ENCODE peak calls at places on chromosome 16, in five cellular contexts. A is heart right ventricle, J is RWPE1, K is IMR-90, X is SJSA1. R is an unnamed sample.

GRCh38 chr16:16780588-16780987 is 401.6 kb downstream of the NPIPA7 start:
- DNase-seq in A (no peak), J (no peak), K (no peak), X (no peak), R (no peak)

GRCh38 chr16:2429771-2430663 is 770 bp downstream of the CCNF start:
- DNase-seq in A (no peak), J (peak; percentile 21), K (peak; percentile 19), X (peak; percentile 28), R (no peak)

GRCh38 chr16:73058221-73058615 is 10.3 kb upstream of the ZFHX3 start:
- DNase-seq in A (no peak), J (no peak), K (no peak), X (no peak), R (no peak)

GRCh38 chr16:80607204-80607603 is 66.4 kb downstream of the DYNLRB2 start:
- DNase-seq in A (no peak), J (no peak), K (no peak), X (no peak), R (no peak)

GRCh38 chr16:20676867-20677266 is 20.6 kb downstream of the ACSM1 start:
- DNase-seq in A (no peak), J (no peak), K (no peak), X (no peak), R (no peak)

GRCh38 chr16:14629612-14629918 is 495 bp downstream of the PARN start:
- DNase-seq in A (no peak), J (peak; percentile 20), K (no peak), X (no peak), R (no peak)

GRCh38 chr16:88956546-88957455 is 20.2 kb downstream of the CBFA2T3 start:
- DNase-seq in A (no peak), J (no peak), K (no peak), X (no peak), R (no peak)

GRCh38 chr16:57115504-57116182 is 23.3 kb downstream of the CPNE2 start:
- DNase-seq in A (peak; percentile 80), J (no peak), K (peak; percentile 28), X (no peak), R (no peak)

GRCh38 chr16:6977291-6977690 is 355.4 kb upstream of the RBFOX1 start:
- DNase-seq in A (no peak), J (no peak), K (no peak), X (no peak), R (no peak)

GRCh38 chr16:71540-72341 is 690 bp downstream of the RHBDF1 start:
- DNase-seq in A (peak; percentile 81), J (peak; percentile 96), K (peak; percentile 76), X (peak; percentile 79), R (peak; percentile 65)

GRCh38 chr16:72769876-72770275 is 278.1 kb downstream of the ZFHX3 start:
- DNase-seq in A (no peak), J (no peak), K (no peak), X (peak; percentile 23), R (no peak)

GRCh38 chr16:4200000-4200780 is 41.7 kb downstream of the SRL start:
- DNase-seq in A (peak; percentile 69), J (peak; percentile 69), K (peak; percentile 60), X (peak; percentile 77), R (peak; percentile 55)

GRCh38 chr16:78005881-78006280 is 16.5 kb upstream of the CLEC3A start:
- DNase-seq in A (no peak), J (no peak), K (no peak), X (no peak), R (no peak)

GRCh38 chr16:89314357-89314756 is 96.9 kb downstream of the ZNF778 start:
- DNase-seq in A (no peak), J (no peak), K (no peak), X (no peak), R (no peak)

GRCh38 chr16:16025214-16025968 is 76.0 kb downstream of the ABCC1 start:
- DNase-seq in A (peak; percentile 19), J (no peak), K (peak; percentile 97), X (peak; percentile 82), R (no peak)

GRCh38 chr16:48537909-48538745 is 71.9 kb downstream of the N4BP1 start:
- DNase-seq in A (peak; percentile 70), J (no peak), K (no peak), X (no peak), R (no peak)

GRCh38 chr16:1493746-1494094 is 560 bp downstream of the TELO2 start:
- DNase-seq in A (no peak), J (peak; percentile 13), K (no peak), X (peak; percentile 26), R (no peak)

GRCh38 chr16:22888791-22889190 is 74.8 kb downstream of the HS3ST2 start:
- DNase-seq in A (no peak), J (no peak), K (peak; percentile 3), X (no peak), R (no peak)

GRCh38 chr16:21277045-21277926 is 804 bp downstream of the CRYM start:
- DNase-seq in A (no peak), J (no peak), K (no peak), X (no peak), R (no peak)

GRCh38 chr16:88069397-88070168 is 118.3 kb downstream of the BANP start:
- DNase-seq in A (no peak), J (no peak), K (no peak), X (no peak), R (no peak)

GRCh38 chr16:50910698-50911025 is 168.8 kb downstream of the CYLD start:
- DNase-seq in A (no peak), J (no peak), K (no peak), X (no peak), R (no peak)

GRCh38 chr16:81140930-81141780 is 45.0 kb upstream of the GCSH start:
- DNase-seq in A (no peak), J (no peak), K (no peak), X (no peak), R (no peak)

GRCh38 chr16:62137991-62138390 is 101.8 kb upstream of the CDH8 start:
- DNase-seq in A (no peak), J (no peak), K (no peak), X (no peak), R (no peak)

GRCh38 chr16:48629531-48629930 is 19.6 kb upstream of the N4BP1 start:
- DNase-seq in A (no peak), J (no peak), K (no peak), X (no peak), R (no peak)

GRCh38 chr16:64865037-64865696 is 256.7 kb downstream of the CDH11 start:
- DNase-seq in A (no peak), J (no peak), K (peak; percentile 16), X (no peak), R (no peak)

GRCh38 chr16:84700518-84701277 is 898 bp downstream of the USP10 start:
- DNase-seq in A (peak; percentile 7), J (peak; percentile 23), K (peak; percentile 29), X (peak; percentile 42), R (no peak)

GRCh38 chr16:84694980-84695379 is 4.8 kb upstream of the USP10 start:
- DNase-seq in A (no peak), J (no peak), K (no peak), X (no peak), R (no peak)

GRCh38 chr16:84703671-84704070 is 3.9 kb downstream of the USP10 start:
- DNase-seq in A (no peak), J (no peak), K (no peak), X (no peak), R (no peak)

GRCh38 chr16:84699712-84700517 is at the start of gene USP10:
- DNase-seq in A (peak; percentile 71), J (peak; percentile 95), K (peak; percentile 68), X (peak; percentile 62), R (peak; percentile 71)

GRCh38 chr16:84699147-84699711 is 571 bp upstream of the USP10 start:
- DNase-seq in A (peak; percentile 6), J (peak; percentile 16), K (no peak), X (no peak), R (no peak)
- H3K27ac ChIP-seq in A (peak overlapping the region; percentile 67), J (peak overlapping the region; percentile 83), K (peak overlapping the region; percentile 48), X (peak overlapping the region; percentile 28), R (peak overlapping the region; percentile 83)

GRCh38 chr16:66649167-66649566 is 44.7 kb downstream of the CMTM3 start:
- DNase-seq in A (no peak), J (no peak), K (no peak), X (no peak), R (no peak)
- H3K27ac ChIP-seq in A (no peak overlapping the region), J (peak overlapping the region; percentile 56), K (no peak overlapping the region), X (no peak overlapping the region), R (no peak overlapping the region)

DNA sequence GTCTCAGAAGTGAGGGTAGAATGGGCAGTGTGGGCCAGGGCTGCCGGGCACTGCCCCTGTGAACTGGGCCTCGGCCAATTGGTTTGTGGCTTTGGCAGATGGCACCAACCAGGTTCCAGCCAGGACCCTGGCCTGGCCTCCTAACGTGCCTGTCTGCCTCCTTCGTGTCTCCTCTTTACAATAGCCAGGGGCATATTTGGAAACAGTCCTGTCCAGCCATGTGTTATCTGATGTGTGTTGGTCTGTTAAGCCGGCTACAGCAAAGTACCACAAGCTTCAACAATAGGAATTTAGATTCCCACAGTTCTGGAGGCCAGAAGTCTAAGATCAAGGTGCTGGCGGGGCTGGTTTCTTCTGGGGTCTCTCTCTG is 14.6 kb downstream of the CRISPLD2 start:
- DNase-seq in A (no peak), J (no peak), K (no peak), X (no peak), R (no peak)
- H3K27ac ChIP-seq in A (peak overlapping the region; percentile 78), J (no peak overlapping the region), K (peak overlapping the region; percentile 94), X (no peak overlapping the region), R (peak overlapping the region; percentile 85)

DNA sequence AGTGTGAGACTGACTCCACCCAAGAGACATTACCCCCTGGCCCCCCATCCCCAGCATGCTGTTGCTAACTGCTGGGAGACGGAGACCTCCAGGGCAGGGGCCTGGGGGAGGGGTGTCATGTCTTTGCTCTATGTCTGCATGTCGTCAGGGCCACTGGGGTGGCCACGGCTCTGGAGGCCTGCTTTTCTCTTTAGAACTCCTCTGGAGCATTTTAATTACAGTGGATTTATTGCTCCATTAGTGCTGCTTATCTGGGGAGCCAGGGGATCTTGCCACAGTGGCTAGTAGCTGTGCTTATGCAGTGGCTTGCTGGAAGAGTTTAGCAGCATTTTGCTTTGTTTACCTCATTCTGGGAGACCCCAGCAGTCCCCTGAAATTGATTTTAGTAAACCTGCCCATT is 32.3 kb downstream of the CLEC16A start:
- DNase-seq in A (no peak), J (no peak), K (no peak), X (no peak), R (no peak)
- H3K27ac ChIP-seq in A (no peak overlapping the region), J (no peak overlapping the region), K (no peak overlapping the region), X (no peak overlapping the region), R (no peak overlapping the region)

DNA sequence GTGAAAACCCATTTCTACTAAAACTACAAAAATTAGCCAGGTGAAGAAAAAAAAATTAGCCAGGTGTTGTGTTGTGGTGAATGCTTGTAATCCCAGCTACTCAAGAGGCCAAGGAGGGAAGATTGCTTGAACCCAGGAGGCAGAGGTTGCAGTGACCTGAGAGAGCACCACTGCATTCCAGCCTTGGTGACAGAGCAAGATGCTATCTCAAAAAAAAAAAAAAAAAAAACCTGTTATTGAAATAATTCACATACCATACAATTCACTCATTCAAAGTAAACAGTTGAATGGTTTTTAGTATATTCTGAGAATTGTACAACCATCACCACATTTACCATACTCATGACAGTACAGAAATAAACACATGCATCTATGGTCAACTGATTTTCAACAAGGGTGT is 31.0 kb downstream of the ZNRF1 start:
- DNase-seq in A (no peak), J (no peak), K (peak; percentile 84), X (peak; percentile 84), R (no peak)
- H3K27ac ChIP-seq in A (no peak overlapping the region), J (no peak overlapping the region), K (no peak overlapping the region), X (peak overlapping the region; percentile 62), R (no peak overlapping the region)

GRCh38 chr16:59634951-59635350 is 900.8 kb upstream of the GOT2 start:
- DNase-seq in A (no peak), J (no peak), K (peak; percentile 22), X (peak; percentile 20), R (no peak)
- H3K27ac ChIP-seq in A (no peak overlapping the region), J (no peak overlapping the region), K (peak overlapping the region; percentile 57), X (peak overlapping the region; percentile 78), R (no peak overlapping the region)